ENCODE peak calls at places on chromosome 6, in nine cellular contexts. Y is glutamatergic neuron, R is HFFc6, M is fibroblast of lung, P is ovary, C is body of pancreas, E is mammary epithelial cell, O is cardiac muscle cell, G is lower leg skin. S is an unnamed sample.

GRCh38 chr6:39231386-39231785 is 2.1 kb upstream of the KCNK5 start:
- DNase-seq in M (no peak), P (no peak), C (no peak), O (no peak), E (no peak), R (no peak), G (no peak), Y (no peak), S (no peak)

GRCh38 chr6:133705731-133706130 is 183.2 kb upstream of the TCF21 start:
- DNase-seq in G (no peak), P (no peak), O (no peak), C (no peak), M (peak; percentile 79), E (peak; percentile 48), R (peak; percentile 58), Y (no peak), S (no peak)

GRCh38 chr6:37042139-37042538 is 36.7 kb downstream of the FGD2 start:
- DNase-seq in P (no peak), G (no peak), Y (no peak), M (no peak), O (no peak), E (no peak), R (no peak), C (no peak), S (no peak)

GRCh38 chr6:7249946-7250643 is 62.9 kb downstream of the SSR1 start:
- DNase-seq in Y (no peak), R (peak; percentile 67), O (no peak), P (no peak), C (no peak), M (no peak), E (no peak), G (no peak), S (no peak)

GRCh38 chr6:44133981-44134711 is 6.8 kb downstream of the TMEM63B start:
- DNase-seq in Y (no peak), P (no peak), R (no peak), G (no peak), E (no peak), C (no peak), O (no peak), M (no peak), S (no peak)

GRCh38 chr6:27133281-27134227 is 113.9 kb upstream of the PRSS16 start:
- DNase-seq in Y (peak; percentile 78), G (peak; percentile 52), R (peak; percentile 85), P (no peak), O (peak; percentile 84), E (peak; percentile 73), M (peak; percentile 77), C (peak; percentile 32), S (peak; percentile 91)

GRCh38 chr6:90411292-90411781 is 114.7 kb upstream of the BACH2 start:
- DNase-seq in P (no peak), E (peak; percentile 98), O (no peak), R (no peak), C (no peak), G (no peak), M (peak; percentile 74), Y (no peak), S (no peak)

GRCh38 chr6:7100072-7100750 is 7.5 kb upstream of the RREB1 start:
- DNase-seq in R (no peak), Y (no peak), G (no peak), O (no peak), C (no peak), P (no peak), E (no peak), M (no peak), S (peak; percentile 15)

GRCh38 chr6:161141173-161141572 is 132.7 kb downstream of the AGPAT4 start:
- DNase-seq in O (no peak), G (no peak), C (no peak), M (peak; percentile 12), P (no peak), R (no peak), E (no peak), Y (no peak), S (no peak)

GRCh38 chr6:25154034-25154596 is 125.1 kb upstream of the CARMIL1 start:
- DNase-seq in Y (no peak), M (no peak), R (no peak), C (no peak), E (no peak), O (no peak), P (no peak), G (no peak), S (no peak)

GRCh38 chr6:25150863-25151262 is 128.3 kb upstream of the CARMIL1 start:
- DNase-seq in E (no peak), M (no peak), Y (no peak), O (no peak), P (no peak), G (no peak), R (no peak), C (no peak), S (no peak)

GRCh38 chr6:25147191-25147590 is 132.0 kb upstream of the CARMIL1 start:
- DNase-seq in O (no peak), M (no peak), G (no peak), P (no peak), R (no peak), E (no peak), Y (no peak), C (no peak), S (no peak)

GRCh38 chr6:25153079-25153478 is 126.1 kb upstream of the CARMIL1 start:
- DNase-seq in R (no peak), C (no peak), O (no peak), G (no peak), E (no peak), M (no peak), P (no peak), Y (no peak), S (no peak)

DNA sequence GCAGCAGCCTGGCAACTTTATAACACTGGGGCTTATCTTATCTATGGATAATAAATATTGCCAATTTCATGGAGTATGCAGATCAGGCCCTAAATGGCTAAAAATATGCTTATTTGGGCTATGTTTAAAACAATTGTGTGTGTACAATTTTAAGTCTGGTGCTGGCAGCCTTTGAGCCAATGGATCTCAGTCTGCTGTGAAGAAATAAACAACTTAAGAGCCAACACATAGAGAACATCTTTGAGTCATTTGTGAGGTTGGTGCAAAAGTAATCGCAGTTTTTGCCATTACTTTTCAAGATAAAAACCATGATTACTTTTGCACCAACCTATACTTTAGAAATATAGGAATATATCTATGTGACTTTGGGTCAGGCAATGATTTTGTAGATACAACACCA is 129.1 kb upstream of the CARMIL1 start:
- DNase-seq in C (no peak), Y (no peak), O (no peak), R (no peak), M (no peak), E (no peak), G (no peak), P (no peak), S (no peak)
- TF ChIP-seq CTCF in C (no peak), Y (no peak), O (no peak), R (no peak), M (no peak), E (no peak), G (no peak), P (no peak), S (no peak)

DNA sequence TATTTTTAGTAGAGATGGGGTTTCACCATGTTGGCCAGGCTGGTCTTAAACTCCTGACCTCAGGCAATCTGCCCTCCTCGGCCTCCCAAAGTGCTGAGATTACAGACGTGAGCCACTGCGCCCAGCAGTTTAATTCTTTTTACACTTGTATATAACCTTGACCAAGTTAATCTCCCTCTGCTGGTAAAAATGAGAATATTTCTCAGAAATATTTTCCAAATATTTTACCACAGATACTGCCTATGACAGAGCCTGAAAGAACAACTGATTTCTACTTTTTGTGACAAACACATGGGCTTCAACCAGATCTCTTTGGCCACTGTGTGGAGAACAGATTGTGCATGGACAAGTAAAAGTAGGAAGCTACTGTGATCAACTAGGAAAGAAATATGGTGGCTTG is 21.2 kb upstream of the NHSL1 start:
- DNase-seq in Y (no peak), R (peak; percentile 52), O (no peak), G (no peak), C (no peak), E (no peak), M (no peak), P (no peak), S (no peak)
- TF ChIP-seq CTCF in Y (peak; percentile 72), R (peak; percentile 81), O (peak; percentile 40), G (no peak), C (peak; percentile 14), E (peak; percentile 38), M (peak; percentile 32), P (no peak), S (peak; percentile 58)

DNA sequence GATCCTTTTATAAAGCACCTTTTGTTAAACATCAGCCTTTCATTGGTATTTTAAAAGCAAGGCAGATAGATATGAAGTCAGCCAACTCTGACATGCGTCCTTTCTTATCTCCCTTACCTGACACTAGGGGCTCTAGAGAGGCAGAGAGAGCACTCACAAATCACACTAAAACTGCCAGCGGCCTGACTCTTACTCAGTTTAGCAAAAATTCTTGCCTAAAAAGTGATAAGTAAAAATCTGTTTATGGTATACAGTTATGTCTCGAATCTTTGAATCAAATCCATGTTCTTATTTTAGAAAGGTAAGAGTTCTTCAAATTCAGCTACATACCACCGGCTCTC is 10.4 kb upstream of the TDRD6 start:
- DNase-seq in G (no peak), P (no peak), M (no peak), E (no peak), C (no peak), Y (no peak), O (peak; percentile 50), R (no peak), S (no peak)
- TF ChIP-seq CTCF in G (no peak), P (no peak), M (peak; percentile 18), E (peak; percentile 41), C (no peak), Y (peak; percentile 39), O (no peak), R (no peak), S (peak; percentile 23)

GRCh38 chr6:24599179-24599578 is 46.8 kb downstream of the KIAA0319 start:
- DNase-seq in C (no peak), G (no peak), M (no peak), P (no peak), O (no peak), R (no peak), Y (no peak), E (no peak), S (peak; percentile 51)

GRCh38 chr6:24603241-24603640 is 42.8 kb downstream of the KIAA0319 start:
- DNase-seq in E (no peak), G (no peak), M (no peak), R (no peak), Y (no peak), P (no peak), C (no peak), O (no peak), S (no peak)

GRCh38 chr6:24596717-24597116 is 49.3 kb downstream of the KIAA0319 start:
- DNase-seq in O (no peak), C (no peak), M (no peak), E (no peak), G (no peak), R (no peak), Y (no peak), P (no peak), S (no peak)

GRCh38 chr6:24599686-24600399 is 46.1 kb downstream of the KIAA0319 start:
- DNase-seq in E (no peak), C (no peak), Y (no peak), G (no peak), O (no peak), R (no peak), P (no peak), M (no peak), S (peak; percentile 68)

DNA sequence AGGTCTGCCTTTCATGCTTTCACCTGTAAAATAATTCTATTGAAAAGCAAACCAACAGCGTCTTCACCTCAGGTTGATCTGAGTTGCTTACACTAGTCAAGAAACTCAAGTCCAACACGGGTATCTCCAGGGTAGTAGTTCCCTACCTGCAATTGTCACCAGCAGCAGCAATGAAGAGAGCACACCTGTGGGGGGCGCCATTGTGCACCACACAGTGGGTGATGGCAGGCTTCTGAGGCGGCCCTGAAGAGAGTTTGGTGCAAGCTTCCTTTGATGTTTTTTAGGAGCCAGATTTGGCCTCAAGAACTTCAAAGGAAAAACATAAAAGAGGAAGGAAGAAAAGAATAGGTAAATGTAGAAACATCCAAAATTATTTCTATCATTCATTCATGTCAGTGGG is 45.1 kb downstream of the KIAA0319 start:
- DNase-seq in E (no peak), P (no peak), M (no peak), C (no peak), Y (no peak), O (no peak), G (no peak), R (no peak), S (peak; percentile 51)
- TF ChIP-seq CTCF in E (no peak), P (no peak), M (no peak), C (no peak), Y (peak; percentile 29), O (no peak), G (no peak), R (peak; percentile 21), S (no peak)